ENCODE peak calls at places on chromosomes 3 and 15, in eight cellular contexts. X, W, U, F, O, L, G and Y are unnamed samples.

GRCh38 chr3:188940213-188940914 is 231.4 kb upstream of the TPRG1 start:
- DNase-seq in X (peak; percentile 39), W (no peak), U (no peak), F (no peak), O (no peak), L (no peak), G (no peak), Y (no peak)

GRCh38 chr15:40306371-40306770 is 1.4 kb downstream of the PLCB2 start:
- DNase-seq in X (no peak), W (peak; percentile 8), U (no peak), F (no peak), O (no peak), L (no peak), G (no peak), Y (no peak)

GRCh38 chr15:84685304-84685703 is 27.3 kb upstream of the NMB start:
- DNase-seq in X (peak; percentile 70), W (peak; percentile 60), U (peak; percentile 62), F (no peak), O (peak; percentile 91), L (peak; percentile 68), G (no peak), Y (peak; percentile 88)

GRCh38 chr15:42070966-42071350 is 23.4 kb downstream of the PLA2G4D start:
- DNase-seq in X (no peak), W (no peak), U (no peak), F (no peak), O (no peak), L (no peak), G (no peak), Y (no peak)

GRCh38 chr3:147185781-147186180 is 220.6 kb downstream of the ZIC4 start:
- DNase-seq in X (no peak), W (no peak), U (no peak), F (no peak), O (no peak), L (no peak), G (no peak), Y (no peak)

GRCh38 chr15:66982816-66983215 is 82.6 kb upstream of the SMAD3 start:
- DNase-seq in X (no peak), W (no peak), U (no peak), F (no peak), O (no peak), L (no peak), G (no peak), Y (peak; percentile 40)

GRCh38 chr15:99347609-99348008 is 96.3 kb downstream of the LRRC28 start:
- DNase-seq in X (no peak), W (no peak), U (no peak), F (no peak), O (no peak), L (no peak), G (no peak), Y (no peak)

GRCh38 chr3:162096874-162097273 is 600.3 kb downstream of the OTOL1 start:
- DNase-seq in X (no peak), W (no peak), U (no peak), F (no peak), O (no peak), L (no peak), G (no peak), Y (peak; percentile 15)

GRCh38 chr3:49327485-49327884 is 12.4 kb downstream of the USP4 start:
- DNase-seq in X (no peak), W (no peak), U (no peak), F (no peak), O (no peak), L (no peak), G (no peak), Y (no peak)

GRCh38 chr15:56929389-56929788 is 10.9 kb downstream of the TCF12 start:
- DNase-seq in X (no peak), W (no peak), U (peak; percentile 62), F (no peak), O (peak; percentile 23), L (no peak), G (no peak), Y (peak; percentile 71)

GRCh38 chr3:105865016-105865623 is 3.7 kb downstream of the CBLB start:
- DNase-seq in X (no peak), W (no peak), U (no peak), F (no peak), O (no peak), L (no peak), G (no peak), Y (peak; percentile 42)

GRCh38 chr3:23834082-23834870 is 28.5 kb downstream of the UBE2E1 start:
- DNase-seq in X (peak; percentile 16), W (no peak), U (no peak), F (no peak), O (no peak), L (no peak), G (no peak), Y (peak; percentile 8)

GRCh38 chr3:183515968-183516851 is 39.3 kb downstream of the KLHL6 start:
- DNase-seq in X (no peak), W (no peak), U (no peak), F (peak; percentile 30), O (no peak), L (no peak), G (no peak), Y (no peak)

GRCh38 chr3:112034436-112034835 is at the start of gene TMPRSS7:
- DNase-seq in X (no peak), W (no peak), U (no peak), F (no peak), O (no peak), L (no peak), G (no peak), Y (no peak)

GRCh38 chr3:196141866-196142673 is 60.2 kb upstream of the TFRC start:
- DNase-seq in X (no peak), W (no peak), U (no peak), F (no peak), O (no peak), L (no peak), G (no peak), Y (no peak)

GRCh38 chr15:81940467-81941451 is 105.1 kb downstream of the MEX3B start:
- DNase-seq in X (peak; percentile 31), W (no peak), U (no peak), F (no peak), O (peak; percentile 66), L (no peak), G (no peak), Y (peak; percentile 21)

GRCh38 chr3:66411436-66411835 is 89.4 kb downstream of the LRIG1 start:
- DNase-seq in X (peak; percentile 42), W (peak; percentile 45), U (peak; percentile 16), F (no peak), O (no peak), L (peak; percentile 59), G (no peak), Y (no peak)

GRCh38 chr3:48405971-48406370 is 23.9 kb downstream of the PLXNB1 start:
- DNase-seq in X (no peak), W (no peak), U (no peak), F (no peak), O (no peak), L (no peak), G (no peak), Y (no peak)

GRCh38 chr15:77038312-77039216 is 32.3 kb downstream of the TSPAN3 start:
- DNase-seq in X (no peak), W (no peak), U (no peak), F (no peak), O (no peak), L (no peak), G (no peak), Y (no peak)

GRCh38 chr3:124510290-124510689 is 220.0 kb upstream of the UMPS start:
- DNase-seq in X (peak; percentile 69), W (no peak), U (peak; percentile 73), F (no peak), O (no peak), L (no peak), G (no peak), Y (peak; percentile 76)

GRCh38 chr3:157157836-157158235 is 2.1 kb downstream of the CCNL1 start:
- DNase-seq in X (no peak), W (no peak), U (peak; percentile 5), F (no peak), O (no peak), L (no peak), G (no peak), Y (no peak)

GRCh38 chr3:154421067-154421466 is 8.9 kb downstream of the GPR149 start:
- DNase-seq in X (peak; percentile 4), W (no peak), U (no peak), F (no peak), O (peak; percentile 2), L (no peak), G (no peak), Y (peak; percentile 8)

GRCh38 chr3:179063945-179064560 is 7.6 kb downstream of the ZMAT3 start:
- DNase-seq in X (peak; percentile 12), W (no peak), U (no peak), F (no peak), O (no peak), L (no peak), G (no peak), Y (peak; percentile 96)

GRCh38 chr3:155078959-155079794 is 942 bp upstream of the MME start:
- DNase-seq in X (peak; percentile 70), W (no peak), U (no peak), F (no peak), O (peak; percentile 6), L (no peak), G (no peak), Y (peak; percentile 39)

GRCh38 chr3:169771651-169772529 is 1.3 kb upstream of the MYNN start:
- DNase-seq in X (peak; percentile 13), W (peak; percentile 58), U (peak; percentile 83), F (peak; percentile 61), O (peak; percentile 69), L (peak; percentile 35), G (peak; percentile 90), Y (peak; percentile 82)

GRCh38 chr3:129231331-129232119 is 17.9 kb upstream of the COPG1 start:
- DNase-seq in X (no peak), W (no peak), U (no peak), F (no peak), O (peak; percentile 28), L (no peak), G (no peak), Y (peak; percentile 84)

GRCh38 chr3:9036327-9037112 is 73.2 kb upstream of the RAD18 start:
- DNase-seq in X (peak; percentile 85), W (peak; percentile 70), U (no peak), F (no peak), O (no peak), L (peak; percentile 77), G (peak; percentile 21), Y (no peak)

GRCh38 chr3:12288466-12289129 is at the start of gene PPARG:
- DNase-seq in X (peak; percentile 52), W (peak; percentile 41), U (peak; percentile 72), F (no peak), O (no peak), L (peak; percentile 40), G (no peak), Y (peak; percentile 27)

GRCh38 chr3:58793052-58793451 is 126.5 kb upstream of the FAM3D start:
- DNase-seq in X (peak; percentile 19), W (no peak), U (peak; percentile 17), F (no peak), O (no peak), L (no peak), G (no peak), Y (no peak)

GRCh38 chr3:151732861-151733260 is 866 bp upstream of the AADACL2 start:
- DNase-seq in X (no peak), W (no peak), U (no peak), F (no peak), O (no peak), L (no peak), G (no peak), Y (no peak)

GRCh38 chr3:127479449-127479848 is 111.1 kb downstream of the TPRA1 start:
- DNase-seq in X (no peak), W (no peak), U (no peak), F (no peak), O (no peak), L (no peak), G (peak; percentile 37), Y (no peak)

GRCh38 chr3:167559922-167560321 is 86.1 kb upstream of the SERPINI2 start:
- DNase-seq in X (no peak), W (no peak), U (no peak), F (no peak), O (no peak), L (no peak), G (no peak), Y (no peak)

GRCh38 chr3:82796765-82797164 is 1035.3 kb upstream of the GBE1 start:
- DNase-seq in X (no peak), W (no peak), U (no peak), F (no peak), O (no peak), L (no peak), G (no peak), Y (no peak)

GRCh38 chr15:64356443-64357040 is 569 bp upstream of the CSNK1G1 start:
- DNase-seq in X (peak; percentile 81), W (no peak), U (no peak), F (no peak), O (peak; percentile 85), L (no peak), G (peak; percentile 94), Y (peak; percentile 87)